ENCODE peak calls at places on chromosome 14, in nine cellular contexts. B is left ventricle myocardium inferior; W is CD4-positive, CD25-positive, alpha-beta regulatory T cell; K is fibroblast of pulmonary artery; D is retinal pigment epithelial cell; U is fibroblast of the aortic adventitia; M is GM12865; E is AG09309; I is psoas muscle. A is an unnamed sample.
A peak's percentile ranks its signal among the peaks of the same experiment; 100 is the strongest.

GRCh38 chr14:54175298-54175942 is 218.8 kb upstream of the BMP4 start:
- DNase-seq in B (no peak), W (peak; percentile 13), K (peak; percentile 85), D (peak; percentile 81), U (peak; percentile 85), M (peak; percentile 71), E (no peak), I (no peak), A (peak; percentile 23)

GRCh38 chr14:62162998-62163589 is 400.9 kb downstream of the SNAPC1 start:
- DNase-seq in B (no peak), W (peak; percentile 6), K (peak; percentile 67), D (no peak), U (peak; percentile 65), M (peak; percentile 30), E (peak; percentile 7), I (no peak), A (peak; percentile 23)

GRCh38 chr14:44898547-44898946 is 63.2 kb downstream of the KLHL28 start:
- DNase-seq in B (no peak), W (no peak), K (no peak), D (no peak), U (peak; percentile 52), M (no peak), E (no peak), I (no peak), A (no peak)

GRCh38 chr14:69313176-69313575 is 53.2 kb downstream of the GALNT16 start:
- DNase-seq in B (no peak), W (no peak), K (no peak), D (no peak), U (no peak), M (no peak), E (no peak), I (no peak), A (no peak)

GRCh38 chr14:104431351-104431928 is 148.1 kb upstream of the C14orf180 start:
- DNase-seq in B (no peak), W (no peak), K (no peak), D (no peak), U (no peak), M (no peak), E (no peak), I (no peak), A (no peak)

GRCh38 chr14:68961781-68962584 is 17.1 kb downstream of the ACTN1 start:
- DNase-seq in B (no peak), W (no peak), K (no peak), D (no peak), U (no peak), M (no peak), E (no peak), I (no peak), A (no peak)

GRCh38 chr14:61555056-61555838 is 140.1 kb upstream of the HIF1A start:
- DNase-seq in B (no peak), W (no peak), K (no peak), D (no peak), U (peak; percentile 36), M (no peak), E (peak; percentile 74), I (no peak), A (no peak)

GRCh38 chr14:59303216-59303615 is 114.7 kb downstream of the DAAM1 start:
- DNase-seq in B (no peak), W (no peak), K (no peak), D (no peak), U (peak; percentile 63), M (no peak), E (no peak), I (no peak), A (no peak)

GRCh38 chr14:33897878-33898535 is 52.9 kb downstream of the EGLN3 start:
- DNase-seq in B (no peak), W (no peak), K (no peak), D (no peak), U (no peak), M (no peak), E (no peak), I (no peak), A (no peak)

GRCh38 chr14:61553730-61554641 is 141.3 kb upstream of the HIF1A start:
- DNase-seq in B (no peak), W (no peak), K (peak; percentile 95), D (peak; percentile 86), U (peak; percentile 99), M (no peak), E (peak; percentile 100), I (peak; percentile 39), A (no peak)

GRCh38 chr14:61643546-61643945 is 51.8 kb upstream of the HIF1A start:
- DNase-seq in B (no peak), W (no peak), K (peak; percentile 34), D (no peak), U (no peak), M (no peak), E (no peak), I (no peak), A (no peak)

GRCh38 chr14:50871914-50872732 is at the start of gene ABHD12B:
- DNase-seq in B (no peak), W (no peak), K (peak; percentile 9), D (no peak), U (no peak), M (no peak), E (no peak), I (peak; percentile 21), A (no peak)
- H3K4me3 ChIP-seq in B (peak within 1 kb of the TSS; percentile 54), W (no peak within 1 kb of the TSS), K (no peak within 1 kb of the TSS), D (peak within 1 kb of the TSS; percentile 20), U (no peak within 1 kb of the TSS), M (no peak within 1 kb of the TSS), E (no peak within 1 kb of the TSS), I (peak within 1 kb of the TSS; percentile 48), A (no peak within 1 kb of the TSS)

GRCh38 chr14:95025941-95026340 is 131.4 kb downstream of the DICER1 start:
- DNase-seq in B (no peak), W (no peak), K (no peak), D (no peak), U (no peak), M (no peak), E (no peak), I (no peak), A (no peak)

GRCh38 chr14:95023886-95024285 is 133.4 kb downstream of the DICER1 start:
- DNase-seq in B (no peak), W (no peak), K (peak; percentile 11), D (no peak), U (peak; percentile 38), M (no peak), E (peak; percentile 10), I (no peak), A (no peak)

GRCh38 chr14:95023115-95023514 is 134.2 kb downstream of the DICER1 start:
- DNase-seq in B (no peak), W (no peak), K (no peak), D (no peak), U (no peak), M (no peak), E (no peak), I (no peak), A (no peak)

GRCh38 chr14:95025218-95025617 is 132.1 kb downstream of the DICER1 start:
- DNase-seq in B (no peak), W (no peak), K (no peak), D (no peak), U (no peak), M (no peak), E (no peak), I (no peak), A (no peak)

DNA sequence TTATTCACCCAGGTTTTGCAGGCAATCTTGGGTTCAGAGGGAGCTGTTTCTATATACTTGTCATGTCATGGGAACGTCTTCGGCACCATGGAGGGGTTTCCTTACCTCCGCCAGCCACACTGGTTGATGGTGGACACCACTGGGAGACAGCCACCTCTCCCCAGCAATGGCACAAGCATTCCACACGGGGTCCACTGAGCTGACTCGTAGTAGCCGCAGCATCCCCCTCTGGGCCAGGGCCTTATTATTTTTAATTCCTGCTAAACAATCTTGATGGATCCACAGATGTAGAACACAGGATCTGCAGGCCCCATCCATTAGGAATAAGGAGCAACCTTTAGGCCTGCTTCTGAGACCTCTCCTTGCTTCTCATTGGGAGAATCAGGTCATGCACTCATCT is 132.9 kb downstream of the DICER1 start:
- DNase-seq in B (no peak), W (no peak), K (no peak), D (no peak), U (no peak), M (no peak), E (no peak), I (no peak), A (no peak)
- H3K4me3 ChIP-seq in B (no peak overlapping the region), W (no peak overlapping the region), K (no peak overlapping the region), D (no peak overlapping the region), U (no peak overlapping the region), M (no peak overlapping the region), E (no peak overlapping the region), I (no peak overlapping the region), A (no peak overlapping the region)

GRCh38 chr14:52550661-52551060 is 1.6 kb downstream of the TXNDC16 start:
- DNase-seq in B (no peak), W (no peak), K (no peak), D (no peak), U (no peak), M (no peak), E (no peak), I (no peak), A (no peak)
- H3K4me3 ChIP-seq in B (no peak overlapping the region), W (peak overlapping the region; percentile 98), K (no peak overlapping the region), D (no peak overlapping the region), U (no peak overlapping the region), M (no peak overlapping the region), E (no peak overlapping the region), I (peak overlapping the region; percentile 82), A (peak overlapping the region; percentile 87)

GRCh38 chr14:21300892-21301291 is 21.0 kb downstream of the RPGRIP1 start:
- DNase-seq in B (peak; percentile 24), W (no peak), K (no peak), D (no peak), U (no peak), M (peak; percentile 28), E (no peak), I (no peak), A (peak; percentile 9)
- H3K4me3 ChIP-seq in B (peak overlapping the region; percentile 57), W (peak overlapping the region; percentile 53), K (no peak overlapping the region), D (peak overlapping the region; percentile 52), U (peak overlapping the region; percentile 37), M (peak overlapping the region; percentile 1), E (no peak overlapping the region), I (peak overlapping the region; percentile 49), A (peak overlapping the region; percentile 6)

GRCh38 chr14:94389731-94390371 is 1.4 kb upstream of the SERPINA1 start:
- DNase-seq in B (no peak), W (no peak), K (no peak), D (no peak), U (no peak), M (no peak), E (no peak), I (no peak), A (no peak)
- H3K4me3 ChIP-seq in B (no peak overlapping the region), W (no peak overlapping the region), K (no peak overlapping the region), D (no peak overlapping the region), U (no peak overlapping the region), M (no peak overlapping the region), E (no peak overlapping the region), I (no peak overlapping the region), A (no peak overlapping the region)

DNA sequence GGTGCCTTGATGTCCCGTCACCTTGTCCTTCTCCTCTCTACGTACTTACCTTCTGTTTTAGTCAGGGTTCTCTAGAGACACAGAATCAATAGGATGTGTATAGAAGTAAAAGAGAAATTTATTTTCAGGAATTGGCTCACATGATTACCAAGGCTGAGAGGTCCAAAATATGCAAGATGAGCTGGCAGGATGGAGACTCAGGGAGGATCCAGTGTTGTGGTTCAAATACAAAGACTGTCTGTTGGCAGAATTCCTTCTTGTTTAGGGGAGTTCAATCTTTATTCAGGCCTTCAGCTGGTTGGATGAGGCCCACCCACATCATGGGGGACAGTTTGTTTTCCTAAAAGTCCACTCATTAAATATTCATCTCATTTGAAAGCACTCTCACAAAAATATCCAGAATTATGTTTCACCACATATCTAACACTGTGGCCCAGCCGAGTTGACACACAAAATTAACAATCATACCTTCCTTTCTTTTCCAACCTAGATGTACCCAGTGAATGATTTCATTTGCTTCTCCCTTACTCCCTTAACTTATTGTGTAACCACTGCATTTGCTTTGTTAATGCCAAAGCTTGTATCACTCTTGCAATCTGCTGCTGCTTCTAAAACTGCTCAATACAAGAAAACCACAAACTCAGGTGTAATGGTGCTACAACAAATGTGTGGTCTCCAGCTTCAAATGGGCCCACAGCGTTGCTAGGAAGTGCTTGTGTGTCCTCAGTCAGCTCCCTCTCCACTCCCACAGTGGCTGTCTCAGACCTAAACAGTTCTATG is 195.4 kb upstream of the ARHGAP5 start:
- DNase-seq in B (no peak), W (no peak), K (peak; percentile 27), D (no peak), U (peak; percentile 27), M (no peak), E (no peak), I (no peak), A (no peak)
- H3K4me3 ChIP-seq in B (no peak overlapping the region), W (no peak overlapping the region), K (no peak overlapping the region), D (no peak overlapping the region), U (no peak overlapping the region), M (no peak overlapping the region), E (no peak overlapping the region), I (no peak overlapping the region), A (no peak overlapping the region)